ENCODE peak calls at places on chromosomes 6 and 20, in nine cellular contexts. G is mucosa of descending colon; S is effector CD8-positive, alpha-beta T cell; L is mesothelial cell of epicardium; H is T-helper 22 cell; R is brain microvascular endothelial cell; A is T-helper 2 cell; J is GM20000; M is naive thymus-derived CD8-positive, alpha-beta T cell. I is an unnamed sample.
A peak's percentile ranks its signal among the peaks of the same experiment; 100 is the strongest.

GRCh38 chr6:7391244-7391643 is 1.6 kb downstream of the RIOK1 start:
- DNase-seq in R (no peak), A (no peak), G (no peak), L (no peak), H (no peak), M (no peak), S (no peak), J (no peak), I (no peak)

GRCh38 chr6:143196525-143197225 is 136.0 kb downstream of the AIG1 start:
- DNase-seq in G (no peak), M (no peak), J (no peak), A (no peak), R (peak; percentile 12), H (no peak), L (no peak), S (no peak), I (peak; percentile 59)

GRCh38 chr20:50320910-50321796 is 130.5 kb downstream of the CEBPB start:
- DNase-seq in J (no peak), S (no peak), M (no peak), H (no peak), R (peak; percentile 92), L (peak; percentile 69), A (no peak), G (peak; percentile 75), I (peak; percentile 97)

GRCh38 chr20:38730167-38730988 is 6.1 kb downstream of the SLC32A1 start:
- DNase-seq in J (peak; percentile 25), A (no peak), G (peak; percentile 23), L (no peak), H (no peak), M (no peak), S (no peak), R (no peak), I (no peak)

GRCh38 chr6:37042139-37042538 is 36.7 kb downstream of the FGD2 start:
- DNase-seq in J (no peak), H (no peak), A (no peak), L (no peak), S (no peak), G (no peak), R (no peak), M (no peak), I (no peak)

GRCh38 chr20:33672426-33673114 is 1.7 kb downstream of the NECAB3 start:
- DNase-seq in R (no peak), H (no peak), G (no peak), L (no peak), J (no peak), M (no peak), A (no peak), S (no peak), I (no peak)

GRCh38 chr6:137756788-137757187 is 110.3 kb upstream of the TNFAIP3 start:
- DNase-seq in S (no peak), R (no peak), H (no peak), M (no peak), G (no peak), L (no peak), A (no peak), J (no peak), I (no peak)

GRCh38 chr20:17421493-17421892 is 109.7 kb downstream of the BFSP1 start:
- DNase-seq in J (no peak), A (no peak), S (no peak), G (no peak), R (peak; percentile 20), H (no peak), L (no peak), M (no peak), I (no peak)

GRCh38 chr6:145539831-145540230 is 195.5 kb downstream of the EPM2A start:
- DNase-seq in H (no peak), S (no peak), J (no peak), A (no peak), M (no peak), L (no peak), R (no peak), G (no peak), I (peak; percentile 41)

GRCh38 chr6:87203448-87204023 is 48.2 kb downstream of the ZNF292 start:
- DNase-seq in M (no peak), H (no peak), L (no peak), A (no peak), J (no peak), G (no peak), S (no peak), R (no peak), I (no peak)

GRCh38 chr6:152054441-152054840 is 247.0 kb downstream of the ESR1 start:
- DNase-seq in G (no peak), H (no peak), A (no peak), J (no peak), R (no peak), L (no peak), S (no peak), M (no peak), I (peak; percentile 15)

GRCh38 chr6:43665376-43665775 is 20.5 kb downstream of the RSPH9 start:
- DNase-seq in R (no peak), M (no peak), S (no peak), J (no peak), A (no peak), G (no peak), L (no peak), H (no peak), I (no peak)

GRCh38 chr6:106117579-106117978 is 31.4 kb downstream of the PRDM1 start:
- DNase-seq in J (peak; percentile 48), M (peak; percentile 84), A (peak; percentile 86), R (no peak), S (peak; percentile 37), H (peak; percentile 73), L (no peak), G (no peak), I (no peak)

GRCh38 chr6:15754035-15754705 is 91.3 kb upstream of the DTNBP1 start:
- DNase-seq in H (no peak), L (no peak), G (no peak), R (peak; percentile 36), M (no peak), A (no peak), J (no peak), S (no peak), I (peak; percentile 40)